ENCODE peak calls at places on chromosomes 2 and 18, in eight cellular contexts. One of them, this sample, is unnamed.

GRCh38 chr2:72089537-72089936 is 58.1 kb downstream of the CYP26B1 start:
- DNase-seq in fibroblast of villous mesenchyme: no peak
- DNase-seq in sigmoid colon: no peak
- DNase-seq in fibroblast of lung: no peak
- DNase-seq in heart right ventricle: no peak
- DNase-seq in cardiac muscle cell: no peak
- DNase-seq in BE2C: no peak
- DNase-seq in cardiac fibroblast: no peak
- DNase-seq in this sample: no peak

GRCh38 chr2:159188449-159188848 is 98.1 kb downstream of the WDSUB1 start:
- DNase-seq in heart right ventricle: no peak
- DNase-seq in sigmoid colon: no peak
- DNase-seq in BE2C: no peak
- DNase-seq in fibroblast of lung: no peak
- DNase-seq in cardiac muscle cell: no peak
- DNase-seq in cardiac fibroblast: no peak
- DNase-seq in fibroblast of villous mesenchyme: no peak
- DNase-seq in this sample: no peak

GRCh38 chr2:120546077-120546864 is 189.4 kb upstream of the GLI2 start:
- DNase-seq in fibroblast of villous mesenchyme: peak; percentile 75
- DNase-seq in heart right ventricle: no peak
- DNase-seq in fibroblast of lung: peak; percentile 85
- DNase-seq in cardiac fibroblast: peak; percentile 84
- DNase-seq in BE2C: no peak
- DNase-seq in sigmoid colon: peak; percentile 74
- DNase-seq in cardiac muscle cell: no peak
- DNase-seq in this sample: peak; percentile 99

GRCh38 chr2:122340246-122340645 is 584.8 kb downstream of the TSN start:
- DNase-seq in cardiac fibroblast: no peak
- DNase-seq in fibroblast of lung: no peak
- DNase-seq in sigmoid colon: no peak
- DNase-seq in BE2C: no peak
- DNase-seq in cardiac muscle cell: no peak
- DNase-seq in heart right ventricle: no peak
- DNase-seq in fibroblast of villous mesenchyme: no peak
- DNase-seq in this sample: no peak

GRCh38 chr2:221502270-221502973 is 69.7 kb downstream of the EPHA4 start:
- DNase-seq in fibroblast of lung: peak; percentile 73
- DNase-seq in BE2C: no peak
- DNase-seq in cardiac muscle cell: no peak
- DNase-seq in fibroblast of villous mesenchyme: peak; percentile 31
- DNase-seq in cardiac fibroblast: peak; percentile 77
- DNase-seq in heart right ventricle: no peak
- DNase-seq in sigmoid colon: no peak
- DNase-seq in this sample: peak; percentile 76

GRCh38 chr18:79569720-79570119 is 109.9 kb upstream of the CTDP1 start:
- DNase-seq in BE2C: no peak
- DNase-seq in heart right ventricle: no peak
- DNase-seq in fibroblast of lung: no peak
- DNase-seq in cardiac fibroblast: no peak
- DNase-seq in sigmoid colon: peak; percentile 48
- DNase-seq in fibroblast of villous mesenchyme: no peak
- DNase-seq in cardiac muscle cell: no peak
- DNase-seq in this sample: no peak

GRCh38 chr2:8414946-8415869 is 266.6 kb upstream of the ID2 start:
- DNase-seq in cardiac fibroblast: no peak
- DNase-seq in sigmoid colon: no peak
- DNase-seq in cardiac muscle cell: no peak
- DNase-seq in fibroblast of lung: no peak
- DNase-seq in heart right ventricle: no peak
- DNase-seq in BE2C: no peak
- DNase-seq in fibroblast of villous mesenchyme: no peak
- DNase-seq in this sample: no peak

GRCh38 chr2:226079186-226079585 is 679.7 kb downstream of the NYAP2 start:
- DNase-seq in fibroblast of villous mesenchyme: no peak
- DNase-seq in cardiac fibroblast: peak; percentile 20
- DNase-seq in sigmoid colon: no peak
- DNase-seq in cardiac muscle cell: no peak
- DNase-seq in BE2C: no peak
- DNase-seq in heart right ventricle: no peak
- DNase-seq in fibroblast of lung: no peak
- DNase-seq in this sample: peak; percentile 17

GRCh38 chr2:109597283-109597682 is 16.5 kb downstream of the SEPTIN10 start:
- DNase-seq in fibroblast of lung: no peak
- DNase-seq in sigmoid colon: no peak
- DNase-seq in BE2C: no peak
- DNase-seq in cardiac fibroblast: no peak
- DNase-seq in cardiac muscle cell: no peak
- DNase-seq in fibroblast of villous mesenchyme: no peak
- DNase-seq in heart right ventricle: no peak
- DNase-seq in this sample: no peak

GRCh38 chr18:23127145-23127544 is 8.1 kb upstream of the CABLES1 start:
- DNase-seq in sigmoid colon: no peak
- DNase-seq in fibroblast of villous mesenchyme: no peak
- DNase-seq in fibroblast of lung: no peak
- DNase-seq in cardiac muscle cell: no peak
- DNase-seq in BE2C: no peak
- DNase-seq in heart right ventricle: no peak
- DNase-seq in cardiac fibroblast: peak; percentile 49
- DNase-seq in this sample: no peak

GRCh38 chr2:205759286-205759685 is 77.0 kb downstream of the NRP2 start:
- DNase-seq in BE2C: no peak
- DNase-seq in heart right ventricle: no peak
- DNase-seq in fibroblast of villous mesenchyme: no peak
- DNase-seq in cardiac muscle cell: no peak
- DNase-seq in sigmoid colon: peak; percentile 74
- DNase-seq in cardiac fibroblast: peak; percentile 48
- DNase-seq in fibroblast of lung: peak; percentile 42
- DNase-seq in this sample: no peak

GRCh38 chr2:239539776-239540100 is 138.9 kb upstream of the HDAC4 start:
- DNase-seq in sigmoid colon: peak; percentile 20
- DNase-seq in cardiac muscle cell: no peak
- DNase-seq in fibroblast of villous mesenchyme: no peak
- DNase-seq in BE2C: no peak
- DNase-seq in fibroblast of lung: no peak
- DNase-seq in cardiac fibroblast: no peak
- DNase-seq in heart right ventricle: no peak
- DNase-seq in this sample: no peak

GRCh38 chr18:69978743-69979715 is 31.4 kb upstream of the CD226 start:
- DNase-seq in cardiac muscle cell: no peak
- DNase-seq in BE2C: no peak
- DNase-seq in sigmoid colon: no peak
- DNase-seq in fibroblast of villous mesenchyme: no peak
- DNase-seq in fibroblast of lung: no peak
- DNase-seq in heart right ventricle: no peak
- DNase-seq in cardiac fibroblast: no peak
- DNase-seq in this sample: no peak

GRCh38 chr2:223897669-223898314 is 47.3 kb downstream of the WDFY1 start:
- DNase-seq in fibroblast of lung: no peak
- DNase-seq in cardiac muscle cell: no peak
- DNase-seq in fibroblast of villous mesenchyme: no peak
- DNase-seq in cardiac fibroblast: no peak
- DNase-seq in BE2C: no peak
- DNase-seq in heart right ventricle: no peak
- DNase-seq in sigmoid colon: no peak
- DNase-seq in this sample: no peak

GRCh38 chr2:238080518-238080917 is 19.6 kb upstream of the ESPNL start:
- DNase-seq in BE2C: no peak
- DNase-seq in sigmoid colon: no peak
- DNase-seq in heart right ventricle: no peak
- DNase-seq in cardiac muscle cell: no peak
- DNase-seq in fibroblast of villous mesenchyme: no peak
- DNase-seq in fibroblast of lung: no peak
- DNase-seq in cardiac fibroblast: no peak
- DNase-seq in this sample: no peak

GRCh38 chr2:238082151-238082550 is 18.0 kb upstream of the ESPNL start:
- DNase-seq in fibroblast of lung: no peak
- DNase-seq in cardiac fibroblast: no peak
- DNase-seq in fibroblast of villous mesenchyme: no peak
- DNase-seq in heart right ventricle: no peak
- DNase-seq in sigmoid colon: no peak
- DNase-seq in cardiac muscle cell: no peak
- DNase-seq in BE2C: no peak
- DNase-seq in this sample: no peak

GRCh38 chr2:238079874-238080327 is 19.1 kb downstream of the SCLY start:
- DNase-seq in heart right ventricle: no peak
- DNase-seq in sigmoid colon: no peak
- DNase-seq in fibroblast of villous mesenchyme: no peak
- DNase-seq in cardiac fibroblast: no peak
- DNase-seq in BE2C: no peak
- DNase-seq in fibroblast of lung: no peak
- DNase-seq in cardiac muscle cell: no peak
- DNase-seq in this sample: no peak

GRCh38 chr2:238081561-238081960 is 18.6 kb upstream of the ESPNL start:
- DNase-seq in cardiac muscle cell: no peak
- DNase-seq in fibroblast of villous mesenchyme: no peak
- DNase-seq in sigmoid colon: no peak
- DNase-seq in BE2C: no peak
- DNase-seq in fibroblast of lung: no peak
- DNase-seq in heart right ventricle: no peak
- DNase-seq in cardiac fibroblast: no peak
- DNase-seq in this sample: no peak

DNA sequence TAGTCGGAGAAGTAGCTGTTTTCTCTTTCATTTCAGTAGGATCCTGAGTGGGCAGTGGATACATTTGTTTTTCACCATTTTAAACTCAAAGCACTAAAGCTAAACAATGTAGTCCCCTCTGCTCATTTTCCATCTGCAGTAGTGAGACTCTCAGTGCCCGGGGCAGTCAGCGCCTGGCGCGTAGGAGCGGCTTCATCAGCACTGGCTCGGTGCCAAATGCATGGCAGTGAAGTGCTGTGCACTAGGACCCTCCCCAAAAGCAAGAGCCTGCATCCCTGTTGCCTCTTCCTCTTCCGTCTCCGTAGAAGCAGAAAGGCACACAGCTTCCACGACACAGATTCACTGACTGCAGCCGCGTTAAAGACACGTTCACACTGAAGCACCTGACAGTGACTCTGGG is 19.0 kb upstream of the ESPNL start:
- DNase-seq in cardiac muscle cell: no peak
- DNase-seq in fibroblast of villous mesenchyme: no peak
- DNase-seq in cardiac fibroblast: no peak
- DNase-seq in heart right ventricle: no peak
- DNase-seq in fibroblast of lung: no peak
- DNase-seq in sigmoid colon: no peak
- DNase-seq in BE2C: peak; percentile 89
- DNase-seq in this sample: no peak
- H3K4me3 ChIP-seq in cardiac muscle cell: no peak overlapping the region
- H3K4me3 ChIP-seq in fibroblast of villous mesenchyme: no peak overlapping the region
- H3K4me3 ChIP-seq in cardiac fibroblast: no peak overlapping the region
- H3K4me3 ChIP-seq in heart right ventricle: no peak overlapping the region
- H3K4me3 ChIP-seq in fibroblast of lung: no peak overlapping the region
- H3K4me3 ChIP-seq in sigmoid colon: no peak overlapping the region
- H3K4me3 ChIP-seq in BE2C: no peak overlapping the region
- H3K4me3 ChIP-seq in this sample: no peak overlapping the region

GRCh38 chr18:33020877-33021276 is 248.1 kb upstream of the KLHL14 start:
- DNase-seq in cardiac muscle cell: no peak
- DNase-seq in fibroblast of lung: no peak
- DNase-seq in fibroblast of villous mesenchyme: no peak
- DNase-seq in cardiac fibroblast: no peak
- DNase-seq in sigmoid colon: no peak
- DNase-seq in BE2C: no peak
- DNase-seq in heart right ventricle: no peak
- DNase-seq in this sample: no peak

DNA sequence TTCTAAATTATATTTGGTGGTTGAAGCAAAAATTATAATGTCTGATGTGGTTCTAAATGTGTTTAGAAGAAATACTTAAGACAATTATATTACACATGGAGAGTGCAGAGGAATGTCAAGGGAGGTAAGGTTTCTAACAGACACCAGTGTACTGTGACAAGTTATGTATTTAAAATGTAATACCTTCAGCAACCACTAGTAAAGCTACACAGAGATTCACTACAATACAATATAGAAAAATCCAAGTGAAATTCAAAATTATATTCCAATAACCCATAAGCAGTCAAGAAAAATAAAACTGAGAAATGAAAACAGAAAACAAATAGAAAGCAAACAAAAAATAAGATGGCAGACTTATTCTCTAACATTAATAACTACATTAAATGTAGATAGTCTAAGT is 249.5 kb upstream of the KLHL14 start:
- DNase-seq in cardiac muscle cell: no peak
- DNase-seq in cardiac fibroblast: no peak
- DNase-seq in BE2C: no peak
- DNase-seq in fibroblast of villous mesenchyme: no peak
- DNase-seq in heart right ventricle: no peak
- DNase-seq in fibroblast of lung: no peak
- DNase-seq in sigmoid colon: no peak
- DNase-seq in this sample: no peak
- TF ChIP-seq CTCF in cardiac muscle cell: no peak
- TF ChIP-seq CTCF in cardiac fibroblast: no peak
- TF ChIP-seq CTCF in BE2C: no peak
- TF ChIP-seq CTCF in fibroblast of villous mesenchyme: no peak
- TF ChIP-seq CTCF in heart right ventricle: no peak
- TF ChIP-seq CTCF in fibroblast of lung: no peak
- TF ChIP-seq CTCF in sigmoid colon: no peak
- TF ChIP-seq CTCF in this sample: no peak

GRCh38 chr2:119430023-119430498 is 1.6 kb upstream of the TMEM37 start:
- DNase-seq in sigmoid colon: no peak
- DNase-seq in cardiac muscle cell: no peak
- DNase-seq in cardiac fibroblast: no peak
- DNase-seq in heart right ventricle: no peak
- DNase-seq in BE2C: no peak
- DNase-seq in fibroblast of villous mesenchyme: no peak
- DNase-seq in fibroblast of lung: no peak
- DNase-seq in this sample: no peak

GRCh38 chr2:119429225-119430000 is 2.2 kb upstream of the TMEM37 start:
- DNase-seq in cardiac muscle cell: no peak
- DNase-seq in sigmoid colon: no peak
- DNase-seq in heart right ventricle: no peak
- DNase-seq in cardiac fibroblast: peak; percentile 44
- DNase-seq in fibroblast of villous mesenchyme: no peak
- DNase-seq in fibroblast of lung: peak; percentile 42
- DNase-seq in BE2C: no peak
- DNase-seq in this sample: peak; percentile 3

GRCh38 chr2:119432882-119433522 is 1.3 kb downstream of the TMEM37 start:
- DNase-seq in cardiac muscle cell: no peak
- DNase-seq in cardiac fibroblast: no peak
- DNase-seq in BE2C: no peak
- DNase-seq in fibroblast of villous mesenchyme: no peak
- DNase-seq in sigmoid colon: no peak
- DNase-seq in heart right ventricle: no peak
- DNase-seq in fibroblast of lung: no peak
- DNase-seq in this sample: no peak

GRCh38 chr2:119431976-119432881 is 575 bp downstream of the TMEM37 start:
- DNase-seq in fibroblast of lung: peak; percentile 51
- DNase-seq in cardiac muscle cell: no peak
- DNase-seq in BE2C: no peak
- DNase-seq in fibroblast of villous mesenchyme: peak; percentile 34
- DNase-seq in cardiac fibroblast: peak; percentile 66
- DNase-seq in sigmoid colon: peak; percentile 77
- DNase-seq in heart right ventricle: peak; percentile 35
- DNase-seq in this sample: peak; percentile 26

GRCh38 chr2:119431155-119431975 is at the start of gene TMEM37:
- DNase-seq in sigmoid colon: peak; percentile 78
- DNase-seq in fibroblast of villous mesenchyme: peak; percentile 82
- DNase-seq in cardiac muscle cell: peak; percentile 91
- DNase-seq in BE2C: peak; percentile 71
- DNase-seq in heart right ventricle: peak; percentile 76
- DNase-seq in cardiac fibroblast: peak; percentile 81
- DNase-seq in fibroblast of lung: peak; percentile 76
- DNase-seq in this sample: peak; percentile 38
- H3K4me3 ChIP-seq in sigmoid colon: peak within 1 kb of the TSS; percentile 31
- H3K4me3 ChIP-seq in fibroblast of villous mesenchyme: peak within 1 kb of the TSS; percentile 61
- H3K4me3 ChIP-seq in cardiac muscle cell: peak within 1 kb of the TSS; percentile 33
- H3K4me3 ChIP-seq in BE2C: peak within 1 kb of the TSS; percentile 41
- H3K4me3 ChIP-seq in heart right ventricle: peak within 1 kb of the TSS; percentile 56
- H3K4me3 ChIP-seq in cardiac fibroblast: peak within 1 kb of the TSS; percentile 53
- H3K4me3 ChIP-seq in fibroblast of lung: peak within 1 kb of the TSS; percentile 21
- H3K4me3 ChIP-seq in this sample: peak within 1 kb of the TSS; percentile 48

GRCh38 chr18:40041951-40042350 is 1913.1 kb upstream of the PIK3C3 start:
- DNase-seq in sigmoid colon: no peak
- DNase-seq in heart right ventricle: no peak
- DNase-seq in fibroblast of lung: no peak
- DNase-seq in fibroblast of villous mesenchyme: no peak
- DNase-seq in BE2C: no peak
- DNase-seq in cardiac muscle cell: no peak
- DNase-seq in cardiac fibroblast: no peak
- DNase-seq in this sample: no peak
- TF ChIP-seq CTCF in sigmoid colon: no peak
- TF ChIP-seq CTCF in heart right ventricle: no peak
- TF ChIP-seq CTCF in fibroblast of lung: no peak
- TF ChIP-seq CTCF in fibroblast of villous mesenchyme: no peak
- TF ChIP-seq CTCF in BE2C: no peak
- TF ChIP-seq CTCF in cardiac muscle cell: no peak
- TF ChIP-seq CTCF in cardiac fibroblast: no peak
- TF ChIP-seq CTCF in this sample: no peak